ENCODE peak calls at places on chromosomes 13 and 19, in six cellular contexts. M is EL; T is stimulated activated naive B cell treated with anti-CD40 and anti-IgM and Interleukin-4, amounts not matched to agents 10 μg/mL and 1 μg/mL and 100 μg/mL, for 72 hours; F is HCEC 1CT; K is RWPE1; E is activated T-cell treated with anti-CD3 and anti-CD28 coated beads, Interleukin-2, amount 50 U/mL, for 1 hour. J is an unnamed sample.

GRCh38 chr13:40408602-40409001 is 257.8 kb downstream of the FOXO1 start:
- DNase-seq in M (peak), T (no peak), F (peak), K (peak), E (no peak), J (no peak)

GRCh38 chr19:46000497-46001246 is 5.4 kb downstream of the CCDC61 start:
- DNase-seq in M (no peak), T (no peak), F (no peak), K (peak), E (peak), J (peak)

GRCh38 chr13:24128962-24129361 is 31.6 kb upstream of the SPATA13 start:
- DNase-seq in M (no peak), T (no peak), F (no peak), K (no peak), E (no peak), J (no peak)

GRCh38 chr13:99800951-99801350 is 170.6 kb downstream of the ZIC5 start:
- DNase-seq in M (no peak), T (no peak), F (no peak), K (no peak), E (no peak), J (no peak)

GRCh38 chr13:73388586-73388985 is 329.8 kb downstream of the KLF5 start:
- DNase-seq in M (no peak), T (no peak), F (no peak), K (no peak), E (no peak), J (no peak)

GRCh38 chr19:14015454-14016035 is 9.4 kb upstream of the RFX1 start:
- DNase-seq in M (no peak), T (no peak), F (no peak), K (no peak), E (no peak), J (no peak)

GRCh38 chr19:3769494-3769893 is 2.5 kb downstream of the RAX2 start:
- DNase-seq in M (no peak), T (no peak), F (no peak), K (no peak), E (no peak), J (no peak)

GRCh38 chr13:43232866-43233265 is 209.5 kb downstream of the DNAJC15 start:
- DNase-seq in M (peak), T (no peak), F (peak), K (peak), E (no peak), J (no peak)

GRCh38 chr19:38528931-38529330 is 88.8 kb downstream of the MAP4K1 start:
- DNase-seq in M (no peak), T (no peak), F (no peak), K (no peak), E (no peak), J (no peak)

GRCh38 chr19:28999733-29000433 is 213.1 kb downstream of the UQCRFS1 start:
- DNase-seq in M (no peak), T (no peak), F (no peak), K (no peak), E (no peak), J (no peak)

GRCh38 chr19:3146677-3147100 is 10.9 kb downstream of the GNA15 start:
- DNase-seq in M (no peak), T (peak), F (no peak), K (no peak), E (peak), J (peak)

GRCh38 chr19:3249408-3249807 is 24.9 kb downstream of the CELF5 start:
- DNase-seq in M (no peak), T (no peak), F (no peak), K (no peak), E (no peak), J (no peak)

GRCh38 chr19:14472202-14472961 is 2.8 kb downstream of the PTGER1 start:
- DNase-seq in M (peak), T (peak), F (no peak), K (peak), E (peak), J (peak)

GRCh38 chr13:80259159-80259558 is 81.8 kb downstream of the SPRY2 start:
- DNase-seq in M (no peak), T (no peak), F (no peak), K (no peak), E (no peak), J (no peak)

GRCh38 chr13:79404985-79405384 is 1.1 kb downstream of the RBM26 start:
- DNase-seq in M (no peak), T (peak), F (no peak), K (peak), E (no peak), J (no peak)

GRCh38 chr13:77176350-77176749 is 149.4 kb upstream of the FBXL3 start:
- DNase-seq in M (peak), T (no peak), F (peak), K (peak), E (no peak), J (no peak)

GRCh38 chr19:49889687-49890348 is 6.9 kb downstream of the IL4I1 start:
- DNase-seq in M (peak), T (peak), F (no peak), K (no peak), E (peak), J (peak)

GRCh38 chr13:57739791-57740190 is 108.2 kb downstream of the PCDH17 start:
- DNase-seq in M (no peak), T (no peak), F (no peak), K (no peak), E (no peak), J (no peak)

GRCh38 chr13:109698779-109699178 is 87.6 kb downstream of the IRS2 start:
- DNase-seq in M (peak), T (no peak), F (peak), K (peak), E (no peak), J (no peak)

GRCh38 chr19:50500060-50500752 is 10.8 kb downstream of the JOSD2 start:
- DNase-seq in M (no peak), T (no peak), F (no peak), K (no peak), E (no peak), J (no peak)